ENCODE peak calls at places on chromosome 4, in five cellular contexts. One of them, this sample, is unnamed.

GRCh38 chr4:172095161-172095560 is 282.0 kb downstream of the GALNTL6 start:
- DNase-seq in GM12878: no peak
- DNase-seq in H1: no peak
- DNase-seq in K562: no peak
- DNase-seq in HepG2: no peak
- DNase-seq in this sample: no peak

GRCh38 chr4:102868153-102868781 is 525 bp upstream of the CISD2 start:
- DNase-seq in GM12878: no peak
- DNase-seq in H1: no peak
- DNase-seq in K562: no peak
- DNase-seq in HepG2: no peak
- DNase-seq in this sample: no peak

GRCh38 chr4:188930822-188931221 is 791.6 kb downstream of the TRIML1 start:
- DNase-seq in GM12878: no peak
- DNase-seq in H1: no peak
- DNase-seq in K562: no peak
- DNase-seq in HepG2: no peak
- DNase-seq in this sample: peak

GRCh38 chr4:8858925-8859210 is 12.8 kb downstream of the HMX1 start:
- DNase-seq in GM12878: no peak
- DNase-seq in H1: no peak
- DNase-seq in K562: no peak
- DNase-seq in HepG2: no peak
- DNase-seq in this sample: no peak

GRCh38 chr4:3106339-3107186 is 32.1 kb downstream of the HTT start:
- DNase-seq in GM12878: peak
- DNase-seq in H1: peak
- DNase-seq in K562: peak
- DNase-seq in HepG2: peak
- DNase-seq in this sample: peak

GRCh38 chr4:147768113-147768512 is 36.2 kb downstream of the ARHGAP10 start:
- DNase-seq in GM12878: no peak
- DNase-seq in H1: no peak
- DNase-seq in K562: no peak
- DNase-seq in HepG2: no peak
- DNase-seq in this sample: no peak

GRCh38 chr4:18155062-18156041 is 133.8 kb upstream of the LCORL start:
- DNase-seq in GM12878: no peak
- DNase-seq in H1: no peak
- DNase-seq in K562: no peak
- DNase-seq in HepG2: no peak
- DNase-seq in this sample: no peak

GRCh38 chr4:65033899-65034298 is 624.6 kb upstream of the TECRL start:
- DNase-seq in GM12878: no peak
- DNase-seq in H1: no peak
- DNase-seq in K562: no peak
- DNase-seq in HepG2: no peak
- DNase-seq in this sample: no peak

GRCh38 chr4:10403633-10404445 is 53.4 kb downstream of the ZNF518B start:
- DNase-seq in GM12878: no peak
- DNase-seq in H1: peak
- DNase-seq in K562: peak
- DNase-seq in HepG2: peak
- DNase-seq in this sample: peak

GRCh38 chr4:33062155-33062554 is 2342.0 kb downstream of the PCDH7 start:
- DNase-seq in GM12878: no peak
- DNase-seq in H1: no peak
- DNase-seq in K562: no peak
- DNase-seq in HepG2: no peak
- DNase-seq in this sample: no peak

GRCh38 chr4:98833384-98833783 is 95.5 kb downstream of the EIF4E start:
- DNase-seq in GM12878: no peak
- DNase-seq in H1: no peak
- DNase-seq in K562: no peak
- DNase-seq in HepG2: no peak
- DNase-seq in this sample: no peak

GRCh38 chr4:107801766-107802211 is 22.9 kb upstream of the SGMS2 start:
- DNase-seq in GM12878: no peak
- DNase-seq in H1: no peak
- DNase-seq in K562: no peak
- DNase-seq in HepG2: no peak
- DNase-seq in this sample: no peak

GRCh38 chr4:140078366-140078765 is 75.6 kb downstream of the MAML3 start:
- DNase-seq in GM12878: no peak
- DNase-seq in H1: no peak
- DNase-seq in K562: no peak
- DNase-seq in HepG2: no peak
- DNase-seq in this sample: no peak

GRCh38 chr4:42703776-42704175 is 46.9 kb upstream of the ATP8A1 start:
- DNase-seq in GM12878: no peak
- DNase-seq in H1: no peak
- DNase-seq in K562: no peak
- DNase-seq in HepG2: no peak
- DNase-seq in this sample: no peak

GRCh38 chr4:16196482-16197393 is 29.5 kb downstream of the TAPT1 start:
- DNase-seq in GM12878: peak
- DNase-seq in H1: no peak
- DNase-seq in K562: no peak
- DNase-seq in HepG2: peak
- DNase-seq in this sample: peak

GRCh38 chr4:123418486-123418931 is 21.9 kb downstream of the SPRY1 start:
- DNase-seq in GM12878: no peak
- DNase-seq in H1: peak
- DNase-seq in K562: no peak
- DNase-seq in HepG2: peak
- DNase-seq in this sample: no peak

GRCh38 chr4:54440394-54441223 is 211.5 kb downstream of the PDGFRA start:
- DNase-seq in GM12878: no peak
- DNase-seq in H1: no peak
- DNase-seq in K562: peak
- DNase-seq in HepG2: no peak
- DNase-seq in this sample: peak

GRCh38 chr4:121138014-121138413 is 26.1 kb downstream of the TNIP3 start:
- DNase-seq in GM12878: no peak
- DNase-seq in H1: no peak
- DNase-seq in K562: no peak
- DNase-seq in HepG2: no peak
- DNase-seq in this sample: no peak

GRCh38 chr4:113901994-113902787 is 77.3 kb downstream of the ARSJ start:
- DNase-seq in GM12878: no peak
- DNase-seq in H1: no peak
- DNase-seq in K562: no peak
- DNase-seq in HepG2: peak
- DNase-seq in this sample: no peak

GRCh38 chr4:85102606-85103005 is 136.1 kb upstream of the WDFY3 start:
- DNase-seq in GM12878: no peak
- DNase-seq in H1: no peak
- DNase-seq in K562: no peak
- DNase-seq in HepG2: no peak
- DNase-seq in this sample: no peak

GRCh38 chr4:57159866-57160265 is 49.7 kb upstream of the IGFBP7 start:
- DNase-seq in GM12878: no peak
- DNase-seq in H1: no peak
- DNase-seq in K562: no peak
- DNase-seq in HepG2: no peak
- DNase-seq in this sample: no peak

GRCh38 chr4:128379860-128380259 is 92.2 kb upstream of the PGRMC2 start:
- DNase-seq in GM12878: no peak
- DNase-seq in H1: no peak
- DNase-seq in K562: peak
- DNase-seq in HepG2: peak
- DNase-seq in this sample: no peak

GRCh38 chr4:101200561-101200960 is 146.8 kb downstream of the PPP3CA start:
- DNase-seq in GM12878: no peak
- DNase-seq in H1: no peak
- DNase-seq in K562: no peak
- DNase-seq in HepG2: peak
- DNase-seq in this sample: peak

GRCh38 chr4:30416547-30416946 is 303.6 kb upstream of the PCDH7 start:
- DNase-seq in GM12878: no peak
- DNase-seq in H1: no peak
- DNase-seq in K562: no peak
- DNase-seq in HepG2: no peak
- DNase-seq in this sample: no peak

GRCh38 chr4:90357117-90357710 is 230.0 kb downstream of the CCSER1 start:
- DNase-seq in GM12878: no peak
- DNase-seq in H1: no peak
- DNase-seq in K562: peak
- DNase-seq in HepG2: peak
- DNase-seq in this sample: peak

GRCh38 chr4:86497131-86497530 is 97.0 kb upstream of the PTPN13 start:
- DNase-seq in GM12878: peak
- DNase-seq in H1: no peak
- DNase-seq in K562: no peak
- DNase-seq in HepG2: no peak
- DNase-seq in this sample: no peak

GRCh38 chr4:168560184-168560834 is 63.5 kb downstream of the PALLD start:
- DNase-seq in GM12878: no peak
- DNase-seq in H1: no peak
- DNase-seq in K562: no peak
- DNase-seq in HepG2: no peak
- DNase-seq in this sample: no peak

GRCh38 chr4:177485528-177485927 is 43.3 kb upstream of the AGA start:
- DNase-seq in GM12878: no peak
- DNase-seq in H1: no peak
- DNase-seq in K562: no peak
- DNase-seq in HepG2: no peak
- DNase-seq in this sample: no peak

GRCh38 chr4:8289151-8289750 is 19.7 kb downstream of the HTRA3 start:
- DNase-seq in GM12878: no peak
- DNase-seq in H1: no peak
- DNase-seq in K562: no peak
- DNase-seq in HepG2: no peak
- DNase-seq in this sample: no peak

GRCh38 chr4:127975121-127975770 is 10.0 kb downstream of the ABHD18 start:
- DNase-seq in GM12878: no peak
- DNase-seq in H1: no peak
- DNase-seq in K562: no peak
- DNase-seq in HepG2: peak
- DNase-seq in this sample: no peak

GRCh38 chr4:25900310-25900709 is 13.7 kb upstream of the SMIM20 start:
- DNase-seq in GM12878: no peak
- DNase-seq in H1: no peak
- DNase-seq in K562: no peak
- DNase-seq in HepG2: no peak
- DNase-seq in this sample: no peak

DNA sequence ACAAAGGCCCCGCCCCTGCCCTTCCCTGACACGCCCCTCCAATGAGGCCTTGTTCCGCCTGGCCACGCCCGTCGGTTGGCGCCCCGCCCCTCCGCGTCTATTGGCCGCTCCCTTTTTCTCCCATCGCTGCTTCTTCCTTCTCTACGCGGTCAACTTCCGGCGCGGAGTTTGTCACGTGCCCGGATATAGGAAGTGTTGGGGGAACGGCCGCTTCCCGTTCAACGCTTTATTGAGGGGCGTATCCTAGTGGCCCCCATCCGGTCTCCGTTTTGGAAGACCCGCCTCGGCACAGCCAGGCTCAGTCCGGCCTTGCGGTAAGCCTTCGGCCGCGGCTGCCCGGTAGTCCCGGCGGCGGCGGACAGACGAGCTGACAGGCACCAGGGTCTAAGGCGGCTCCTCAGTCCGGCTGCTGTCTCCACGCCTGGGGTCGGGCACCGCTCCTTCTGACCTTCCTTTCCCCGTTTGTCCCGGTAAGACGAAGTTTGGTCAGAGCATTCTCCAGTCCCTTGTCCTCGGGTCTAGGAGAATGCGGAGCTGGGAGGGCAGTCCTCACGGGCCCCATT is at the start of gene EXOC1:
- DNase-seq in GM12878: peak
- DNase-seq in H1: peak
- DNase-seq in K562: peak
- DNase-seq in HepG2: peak
- DNase-seq in this sample: peak
- TF ChIP-seq POLR2A in GM12878: peak
- TF ChIP-seq POLR2A in H1: no peak
- TF ChIP-seq POLR2A in K562: peak
- TF ChIP-seq POLR2A in HepG2: peak
- TF ChIP-seq POLR2A in this sample: peak

GRCh38 chr4:148776944-148777343 is 334.7 kb upstream of the NR3C2 start:
- DNase-seq in GM12878: no peak
- DNase-seq in H1: no peak
- DNase-seq in K562: no peak
- DNase-seq in HepG2: no peak
- DNase-seq in this sample: no peak
- H3K4me3 ChIP-seq in GM12878: no peak
- H3K4me3 ChIP-seq in H1: no peak
- H3K4me3 ChIP-seq in K562: no peak
- H3K4me3 ChIP-seq in HepG2: no peak
- H3K4me3 ChIP-seq in this sample: no peak

GRCh38 chr4:37066149-37066548 is 178.4 kb upstream of the NWD2 start:
- DNase-seq in GM12878: no peak
- DNase-seq in H1: no peak
- DNase-seq in K562: no peak
- DNase-seq in HepG2: no peak
- DNase-seq in this sample: no peak
- TF ChIP-seq ATF3 in GM12878: no peak
- TF ChIP-seq ATF3 in H1: no peak
- TF ChIP-seq ATF3 in K562: no peak
- TF ChIP-seq ATF3 in HepG2: no peak
- TF ChIP-seq ATF3 in this sample: no peak

DNA sequence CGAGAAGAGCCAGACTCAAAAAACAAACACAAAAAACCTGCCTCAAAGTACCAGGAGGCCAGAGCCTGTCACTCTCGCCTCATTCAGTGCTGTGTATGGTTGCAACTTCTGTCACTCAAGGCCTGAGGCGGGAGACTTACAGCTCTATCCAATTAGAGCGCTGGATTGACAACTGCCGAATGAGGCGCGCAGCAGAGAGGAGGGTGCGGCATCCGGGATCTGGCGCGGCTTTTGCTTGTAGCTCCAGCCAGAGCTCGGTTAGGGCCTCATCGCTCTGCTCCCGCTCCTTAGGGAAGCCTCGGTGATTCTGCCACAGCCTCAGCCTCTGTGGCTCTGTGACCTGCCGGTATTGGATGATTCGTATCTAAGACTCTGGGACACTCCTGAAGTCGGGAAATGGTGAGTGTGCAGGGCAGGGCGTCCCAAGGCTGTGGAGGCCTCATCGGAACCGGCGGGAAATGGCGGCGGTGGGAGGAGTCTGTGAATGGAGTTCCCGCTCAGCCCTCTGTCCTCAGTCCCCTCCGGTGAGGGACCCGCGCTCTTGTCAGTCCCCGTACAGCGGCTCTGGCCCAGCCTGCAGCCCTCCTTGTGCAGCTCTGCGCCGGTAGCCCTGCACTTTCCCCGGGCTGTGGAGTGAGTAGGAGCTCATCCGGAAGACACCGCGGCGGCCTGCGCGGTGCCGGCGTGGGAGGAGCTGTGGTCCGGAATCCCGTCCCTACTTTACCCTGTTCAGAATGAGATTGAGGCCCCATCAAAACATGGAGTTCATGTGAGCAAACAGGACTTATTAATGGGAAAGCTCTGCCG is at the start of gene ZNF718:
- DNase-seq in GM12878: peak
- DNase-seq in H1: peak
- DNase-seq in K562: peak
- DNase-seq in HepG2: no peak
- DNase-seq in this sample: no peak
- TF ChIP-seq POLR2A in GM12878: peak
- TF ChIP-seq POLR2A in H1: peak
- TF ChIP-seq POLR2A in K562: peak
- TF ChIP-seq POLR2A in HepG2: no peak
- TF ChIP-seq POLR2A in this sample: no peak